ENCODE peak calls at places on chromosomes 3 and 15, in five cellular contexts. J is brain microvascular endothelial cell; T is CD8-positive, alpha-beta T cell; C is psoas muscle; W is left lung. E is an unnamed sample. For H3K36me3, the result is how much of the 10 kb centered on the place peaks cover.

GRCh38 chr3:186459108-186459467 is 85.1 kb downstream of the CRYGS start:
- DNase-seq in J (no peak), T (no peak), C (no peak), W (no peak), E (no peak)

GRCh38 chr3:32500880-32501784 is 1.5 kb downstream of the CMTM6 start:
- DNase-seq in J (no peak), T (no peak), C (no peak), W (peak), E (no peak)

GRCh38 chr3:132660745-132661067 is 577 bp downstream of the UBA5 start:
- DNase-seq in J (no peak), T (no peak), C (no peak), W (no peak), E (no peak)

GRCh38 chr3:109806929-109807328 is 469.6 kb upstream of the DPPA4 start:
- DNase-seq in J (peak), T (no peak), C (no peak), W (no peak), E (peak)

GRCh38 chr3:189267981-189268613 is 96.3 kb downstream of the TPRG1 start:
- DNase-seq in J (no peak), T (no peak), C (no peak), W (no peak), E (no peak)

GRCh38 chr15:59999558-60000112 is 4.5 kb upstream of the FOXB1 start:
- DNase-seq in J (no peak), T (no peak), C (no peak), W (peak), E (no peak)

GRCh38 chr3:108488631-108489030 is 21.8 kb downstream of the MYH15 start:
- DNase-seq in J (peak), T (no peak), C (no peak), W (no peak), E (no peak)

GRCh38 chr3:39809181-39809994 is at the start of gene MYRIP:
- DNase-seq in J (no peak), T (no peak), C (peak), W (peak), E (peak)

GRCh38 chr3:71127463-71128243 is 455.9 kb downstream of the FOXP1 start:
- DNase-seq in J (peak), T (no peak), C (no peak), W (no peak), E (no peak)

GRCh38 chr3:104286645-104287044 is 1080.1 kb upstream of the ALCAM start:
- DNase-seq in J (no peak), T (no peak), C (no peak), W (no peak), E (no peak)

GRCh38 chr3:143001034-143001368 is 369 bp upstream of the U2SURP start:
- DNase-seq in J (no peak), T (no peak), C (peak), W (peak), E (no peak)

DNA sequence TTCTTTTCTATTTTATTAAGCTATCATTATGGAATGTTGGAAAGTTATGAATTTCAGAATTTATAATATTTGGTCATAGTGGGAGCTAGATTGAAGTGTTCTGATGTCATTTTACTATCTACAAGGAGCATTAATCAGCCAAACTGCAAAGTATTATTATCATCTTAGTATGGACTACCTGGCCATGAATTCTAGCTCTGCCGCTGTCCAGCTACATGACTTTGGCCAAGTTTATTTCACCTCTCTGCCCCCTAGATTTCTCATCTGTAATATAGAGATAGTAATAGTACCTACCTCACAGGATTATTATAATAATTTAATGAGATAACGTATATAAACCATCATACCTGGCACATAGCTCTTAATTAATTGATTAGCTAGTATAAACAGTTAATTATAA is 27.8 kb upstream of the ABHD10 start:
- DNase-seq in J (no peak), T (no peak), C (no peak), W (no peak), E (no peak)
- H3K36me3 ChIP-seq in J (under half), T (under half), C (under half), W (under half), E (under half)

GRCh38 chr3:60198179-60198578 is 1053.1 kb downstream of the FHIT start:
- DNase-seq in J (no peak), T (no peak), C (no peak), W (no peak), E (no peak)
- TF ChIP-seq CTCF in J (no peak), T (no peak), C (no peak), W (no peak), E (no peak)

DNA sequence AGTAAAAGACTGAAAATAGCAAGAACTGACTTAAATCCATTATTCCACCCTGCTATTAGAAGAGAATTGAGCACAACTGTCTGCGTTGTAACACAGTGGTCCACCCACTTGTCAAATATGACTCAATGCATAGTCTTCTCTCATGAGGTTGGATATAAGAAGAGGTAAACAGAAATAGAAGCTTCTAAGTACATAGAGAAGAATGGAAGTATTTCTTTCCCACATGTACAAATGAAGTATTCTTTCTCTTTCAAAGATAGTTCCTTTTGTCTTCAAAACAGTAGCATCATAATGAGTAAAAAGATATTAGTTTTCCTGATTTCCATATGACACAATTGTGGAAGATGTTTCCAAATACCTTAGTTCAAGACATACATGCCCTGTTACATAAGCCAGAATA is 348.6 kb upstream of the CCDC54 start:
- DNase-seq in J (no peak), T (no peak), C (no peak), W (no peak), E (no peak)
- H3K36me3 ChIP-seq in J (under half), T (under half), C (under half), W (under half), E (under half)

GRCh38 chr15:24878153-24878552 is 76.6 kb upstream of the SNRPN start:
- DNase-seq in J (peak), T (no peak), C (peak), W (peak), E (no peak)
- TF ChIP-seq CTCF in J (no peak), T (no peak), C (no peak), W (no peak), E (no peak)

E was measured in GM06990.